ENCODE peak calls at places on chromosomes 5 and 9, in six cellular contexts. C, O, T, X, K and D are unnamed samples.

GRCh38 chr9:111955048-111955447 is 58.4 kb downstream of the UGCG start:
- DNase-seq in C (no peak), O (no peak), T (no peak), X (no peak), K (no peak), D (no peak)

GRCh38 chr5:177178905-177179304 is 45.3 kb downstream of the NSD1 start:
- DNase-seq in C (no peak), O (no peak), T (no peak), X (no peak), K (no peak), D (no peak)

GRCh38 chr9:32427111-32427873 is 42.8 kb downstream of the ACO1 start:
- DNase-seq in C (peak; percentile 9), O (no peak), T (no peak), X (no peak), K (peak; percentile 28), D (no peak)

GRCh38 chr5:142597546-142598337 is 88.1 kb downstream of the FGF1 start:
- DNase-seq in C (peak; percentile 80), O (peak; percentile 35), T (no peak), X (peak; percentile 91), K (no peak), D (no peak)

GRCh38 chr5:56622146-56622545 is 193.2 kb upstream of the MAP3K1 start:
- DNase-seq in C (no peak), O (no peak), T (no peak), X (no peak), K (no peak), D (no peak)

GRCh38 chr5:143140492-143141231 is 262.8 kb downstream of the NR3C1 start:
- DNase-seq in C (no peak), O (no peak), T (no peak), X (peak; percentile 79), K (peak; percentile 64), D (no peak)

GRCh38 chr5:35884125-35884788 is 27.6 kb downstream of the IL7R start:
- DNase-seq in C (peak; percentile 80), O (no peak), T (no peak), X (peak; percentile 91), K (no peak), D (no peak)

GRCh38 chr5:126519637-126520592 is 75.1 kb downstream of the ALDH7A1 start:
- DNase-seq in C (peak; percentile 51), O (no peak), T (peak; percentile 73), X (no peak), K (peak; percentile 29), D (no peak)

GRCh38 chr9:121778252-121779225 is 127.1 kb downstream of the DAB2IP start:
- DNase-seq in C (peak; percentile 16), O (no peak), T (no peak), X (no peak), K (no peak), D (no peak)

DNA sequence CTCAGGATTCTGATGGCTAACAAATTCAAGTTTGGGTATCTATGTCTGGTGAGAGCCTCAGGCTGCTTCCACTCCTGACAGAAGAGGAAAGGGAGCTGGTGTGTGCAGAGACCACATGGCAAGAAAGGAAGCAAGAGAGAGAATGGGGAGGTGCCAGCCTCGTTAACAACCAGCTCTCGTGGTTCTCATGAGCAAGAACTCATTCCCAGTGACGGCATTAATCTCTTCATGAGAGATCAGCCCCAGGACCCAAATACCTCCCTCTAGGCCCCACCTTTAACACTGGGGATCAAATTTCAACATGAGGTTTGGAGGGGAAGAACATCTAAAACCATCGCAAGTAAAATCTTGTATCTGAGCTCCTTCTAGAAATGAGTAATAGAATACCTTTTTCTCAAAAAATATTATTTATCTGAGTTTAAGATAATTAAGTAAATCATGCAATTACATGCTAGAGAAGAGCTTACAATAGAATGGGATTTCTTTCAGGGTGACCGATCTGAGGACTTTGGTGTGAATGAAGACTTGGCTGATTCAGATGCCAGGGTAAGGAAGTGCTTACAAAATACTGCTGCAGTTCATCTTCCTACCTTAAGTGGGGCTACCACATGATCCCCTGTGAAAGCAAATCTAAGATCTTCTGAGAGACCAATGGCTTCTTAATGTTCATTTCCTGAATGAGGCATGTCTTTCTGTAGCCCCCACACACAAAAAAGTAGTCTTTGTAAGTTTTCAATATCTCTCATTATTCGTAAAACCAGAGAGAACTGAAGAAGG is 11.5 kb downstream of the ANXA1 start:
- DNase-seq in C (no peak), O (no peak), T (no peak), X (peak; percentile 29), K (no peak), D (no peak)
- TF ChIP-seq CTCF in C (no peak), O (no peak), T (no peak), X (no peak), K (no peak), D (no peak)

DNA sequence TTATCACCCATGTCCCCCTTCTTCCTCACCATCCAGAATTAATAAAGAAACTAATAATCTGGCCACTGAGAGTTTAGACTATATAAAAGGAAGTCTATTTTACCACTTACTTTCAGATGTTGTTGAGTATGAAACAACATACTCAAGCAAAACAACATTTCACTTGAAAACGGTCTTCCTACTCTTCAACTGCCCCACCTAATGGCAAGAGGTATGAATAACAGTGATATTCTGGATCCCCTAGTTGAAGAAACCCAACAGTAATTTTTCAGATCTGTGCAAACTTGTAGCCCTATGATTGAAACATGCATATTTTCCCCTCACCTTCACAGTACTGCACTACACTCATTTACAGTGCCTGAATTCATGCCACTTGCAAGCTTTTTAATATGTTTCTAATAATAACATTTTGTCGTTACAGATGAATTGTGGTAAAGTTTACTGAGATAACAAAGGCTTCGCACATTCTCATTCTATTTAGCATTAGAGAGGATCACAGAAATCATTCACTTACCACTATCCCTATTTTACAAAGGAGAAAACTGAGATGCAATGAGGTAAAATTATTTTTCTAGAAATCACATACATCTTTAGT is 267.9 kb upstream of the PDE4D start:
- DNase-seq in C (peak; percentile 55), O (no peak), T (no peak), X (peak; percentile 52), K (no peak), D (no peak)
- TF ChIP-seq CTCF in C (peak; percentile 68), O (peak; percentile 28), T (no peak), X (peak; percentile 49), K (no peak), D (peak; percentile 70)

DNA sequence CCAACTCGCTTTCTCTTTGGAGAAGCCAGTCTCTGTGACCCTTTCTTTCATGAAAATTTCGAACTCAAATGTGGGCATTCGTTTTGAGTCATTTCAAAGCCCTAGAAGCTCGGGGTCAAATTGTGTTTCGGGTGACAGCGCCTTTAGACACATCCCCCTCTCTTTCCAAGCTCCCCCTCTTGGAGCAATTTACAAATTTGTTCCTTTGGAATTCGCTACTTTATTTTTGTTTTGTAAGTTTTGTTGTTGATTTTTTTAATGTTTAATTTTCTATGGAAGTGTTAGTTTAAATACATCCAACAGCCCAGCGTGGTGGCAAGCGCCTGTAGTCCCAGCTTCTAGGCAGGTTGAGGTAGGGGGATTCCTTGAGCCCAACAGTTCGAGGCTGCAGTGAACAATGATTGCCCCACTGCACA is 4.6 kb upstream of the BARX1 start:
- DNase-seq in C (peak; percentile 27), O (no peak), T (no peak), X (no peak), K (no peak), D (peak; percentile 3)
- TF ChIP-seq CTCF in C (no peak), O (no peak), T (no peak), X (no peak), K (no peak), D (no peak)

DNA sequence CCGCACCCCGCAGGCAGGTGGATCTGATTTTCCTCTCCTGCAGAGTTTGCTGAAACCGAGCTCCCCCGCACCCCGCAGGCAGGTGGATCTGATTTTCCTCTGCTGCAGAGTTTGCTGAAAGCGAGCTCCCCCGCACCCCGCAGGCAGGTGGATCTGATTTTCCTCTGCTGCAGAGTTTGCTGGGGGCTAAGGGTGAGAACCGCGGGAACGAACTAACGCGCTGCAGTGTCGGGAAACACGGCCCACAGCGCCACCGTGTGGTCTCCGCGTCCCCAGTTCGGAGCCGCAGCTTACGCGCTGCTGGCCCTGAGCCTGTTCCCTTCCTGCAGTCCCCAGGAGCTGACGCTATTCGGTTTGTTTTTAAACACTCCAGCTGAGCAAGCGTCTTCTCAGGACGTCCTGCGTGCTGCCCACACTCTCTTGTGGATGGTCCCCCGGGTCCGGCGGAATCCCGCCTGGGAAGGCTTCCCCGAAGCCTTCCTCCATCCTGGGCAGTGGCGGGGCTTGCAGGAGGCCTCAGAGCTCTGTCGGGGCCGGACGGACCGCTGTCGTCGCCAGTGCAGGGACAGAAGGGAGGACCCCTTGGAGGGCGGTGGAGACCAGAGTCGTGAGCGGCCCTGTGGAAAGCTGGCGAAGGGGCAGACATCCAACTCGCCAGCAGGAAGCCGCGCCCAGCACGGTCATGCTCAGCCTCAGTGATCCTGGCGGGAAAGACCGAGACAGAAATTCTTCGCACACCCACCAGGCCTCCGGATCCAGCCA is 121.2 kb upstream of the LPCAT1 start:
- DNase-seq in C (peak; percentile 74), O (peak; percentile 88), T (peak; percentile 86), X (peak; percentile 54), K (peak; percentile 83), D (no peak)
- TF ChIP-seq CTCF in C (peak; percentile 87), O (peak; percentile 81), T (peak; percentile 75), X (peak; percentile 96), K (peak; percentile 83), D (peak; percentile 81)

GRCh38 chr5:3077684-3078083 is 326.2 kb upstream of the IRX2 start:
- DNase-seq in C (no peak), O (no peak), T (no peak), X (no peak), K (no peak), D (no peak)

GRCh38 chr5:3080366-3080765 is 328.9 kb upstream of the IRX2 start:
- DNase-seq in C (no peak), O (no peak), T (no peak), X (no peak), K (no peak), D (no peak)

DNA sequence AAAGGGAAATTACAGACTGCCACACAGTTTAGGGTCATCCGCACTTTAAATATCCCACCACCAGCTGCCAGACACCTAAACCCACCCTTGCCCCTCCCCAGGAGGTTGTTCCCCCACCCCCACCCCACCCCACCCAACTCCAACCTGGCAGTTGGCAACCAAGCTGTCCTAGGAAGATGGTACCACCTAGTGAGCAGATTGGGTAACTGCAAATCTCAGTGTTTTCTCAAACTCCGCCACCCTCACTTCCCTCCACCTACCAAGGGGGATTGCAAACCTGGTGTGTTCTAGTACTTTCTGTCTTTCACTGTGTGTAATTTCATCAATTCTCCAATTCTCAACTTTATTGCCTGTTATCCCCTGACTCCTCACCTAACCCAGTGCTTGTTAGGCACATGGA is 323.8 kb upstream of the IRX2 start:
- DNase-seq in C (no peak), O (no peak), T (no peak), X (no peak), K (no peak), D (no peak)
- TF ChIP-seq CTCF in C (no peak), O (no peak), T (no peak), X (peak; percentile 14), K (no peak), D (no peak)

GRCh38 chr5:158739941-158740340 is 359.8 kb downstream of the EBF1 start:
- DNase-seq in C (no peak), O (peak; percentile 12), T (no peak), X (no peak), K (no peak), D (no peak)
- TF ChIP-seq CTCF in C (peak; percentile 25), O (no peak), T (no peak), X (no peak), K (no peak), D (no peak)